ENCODE peak calls at places on chromosomes 6 and 20, in six cellular contexts. B is HCT116, I is heart right ventricle, D is aorta, V is colonic mucosa, Z is psoas muscle. J is an unnamed sample.

GRCh38 chr6:30483677-30484279 is 5.5 kb upstream of the HLA-E start:
- DNase-seq in B (peak), I (peak), D (no peak), V (peak), Z (no peak), J (no peak)

GRCh38 chr6:127971945-127972391 is 71.1 kb upstream of the THEMIS start:
- DNase-seq in B (no peak), I (no peak), D (no peak), V (no peak), Z (no peak), J (no peak)

GRCh38 chr6:108164815-108165706 is 761 bp upstream of the NR2E1 start:
- DNase-seq in B (no peak), I (no peak), D (no peak), V (no peak), Z (no peak), J (no peak)

GRCh38 chr6:26214826-26215199 is 127.6 kb downstream of the HFE start:
- DNase-seq in B (no peak), I (no peak), D (no peak), V (no peak), Z (no peak), J (no peak)

GRCh38 chr20:25361287-25361683 is 29.4 kb downstream of the ABHD12 start:
- DNase-seq in B (no peak), I (no peak), D (no peak), V (no peak), Z (no peak), J (no peak)

GRCh38 chr6:32971581-32972352 is 3.4 kb downstream of the BRD2 start:
- DNase-seq in B (peak), I (peak), D (peak), V (peak), Z (peak), J (peak)

GRCh38 chr6:132969188-132969587 is 154.8 kb downstream of the RPS12 start:
- DNase-seq in B (no peak), I (no peak), D (no peak), V (no peak), Z (no peak), J (no peak)

GRCh38 chr20:33908351-33908750 is 85.4 kb upstream of the RALY start:
- DNase-seq in B (no peak), I (no peak), D (no peak), V (no peak), Z (no peak), J (peak)

DNA sequence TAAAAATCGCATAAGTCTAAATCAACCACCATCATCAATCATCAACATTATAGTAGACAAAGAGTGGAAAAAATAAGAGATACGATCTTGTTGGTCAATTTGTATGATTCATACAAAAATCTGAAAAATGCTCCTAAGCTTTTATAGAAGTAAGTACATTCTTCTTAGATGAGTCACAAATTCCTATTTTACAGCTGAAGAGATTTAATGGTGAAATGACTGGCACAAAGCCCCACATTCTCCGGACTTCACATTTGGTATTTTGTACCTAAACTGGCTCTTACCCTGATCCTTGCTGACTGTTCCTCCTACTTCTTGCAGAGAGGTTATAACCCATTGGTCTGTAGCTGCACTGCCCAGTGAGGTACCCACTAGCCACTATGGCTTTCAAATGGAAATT is 29.9 kb upstream of the PREP start:
- DNase-seq in B (peak), I (no peak), D (no peak), V (no peak), Z (no peak), J (no peak)
- H3K27ac ChIP-seq in B (no peak), I (no peak), D (no peak), V (no peak), Z (no peak), J (no peak)

GRCh38 chr20:59005523-59006166 is 1.4 kb downstream of the CTSZ start:
- DNase-seq in B (no peak), I (no peak), D (peak), V (no peak), Z (no peak), J (no peak)
- H3K27ac ChIP-seq in B (peak), I (peak), D (no peak), V (peak), Z (peak), J (peak)

GRCh38 chr20:19275630-19276071 is 63.2 kb downstream of the SLC24A3 start:
- DNase-seq in B (no peak), I (peak), D (no peak), V (peak), Z (peak), J (peak)
- H3K27ac ChIP-seq in B (no peak), I (peak), D (no peak), V (peak), Z (peak), J (peak)

GRCh38 chr6:148239215-148239614 is 103.4 kb upstream of the SASH1 start:
- DNase-seq in B (no peak), I (no peak), D (no peak), V (no peak), Z (no peak), J (no peak)
- H3K27ac ChIP-seq in B (no peak), I (peak), D (peak), V (no peak), Z (no peak), J (no peak)

J was measured in right cardiac atrium.